ENCODE peak calls at places on chromosome X, in eight cellular contexts. One of them, this sample, is unnamed.

GRCh38 chrX:133185938-133186337 is 32.2 kb downstream of the TFDP3 start:
- DNase-seq in A549: no peak
- DNase-seq in caudate nucleus: no peak
- DNase-seq in upper lobe of right lung: no peak
- DNase-seq in ovary: no peak
- DNase-seq in SJSA1: no peak
- DNase-seq in PC-3: peak
- DNase-seq in CD8-positive, alpha-beta T cell: no peak
- DNase-seq in this sample: no peak

GRCh38 chrX:35890699-35891098 is 28.8 kb upstream of the CFAP47 start:
- DNase-seq in upper lobe of right lung: peak
- DNase-seq in SJSA1: no peak
- DNase-seq in CD8-positive, alpha-beta T cell: no peak
- DNase-seq in PC-3: peak
- DNase-seq in caudate nucleus: no peak
- DNase-seq in ovary: no peak
- DNase-seq in A549: peak
- DNase-seq in this sample: peak

GRCh38 chrX:129980043-129980442 is 2.4 kb upstream of the BCORL1 start:
- DNase-seq in ovary: peak
- DNase-seq in CD8-positive, alpha-beta T cell: peak
- DNase-seq in SJSA1: no peak
- DNase-seq in caudate nucleus: no peak
- DNase-seq in A549: no peak
- DNase-seq in PC-3: no peak
- DNase-seq in upper lobe of right lung: peak
- DNase-seq in this sample: peak

GRCh38 chrX:118116308-118117068 is at the start of gene KLHL13:
- DNase-seq in A549: peak
- DNase-seq in SJSA1: peak
- DNase-seq in ovary: peak
- DNase-seq in upper lobe of right lung: peak
- DNase-seq in CD8-positive, alpha-beta T cell: peak
- DNase-seq in caudate nucleus: peak
- DNase-seq in PC-3: peak
- DNase-seq in this sample: peak

GRCh38 chrX:150158554-150159332 is 204.4 kb upstream of the MAMLD1 start:
- DNase-seq in caudate nucleus: no peak
- DNase-seq in SJSA1: no peak
- DNase-seq in PC-3: no peak
- DNase-seq in CD8-positive, alpha-beta T cell: no peak
- DNase-seq in A549: no peak
- DNase-seq in upper lobe of right lung: no peak
- DNase-seq in ovary: no peak
- DNase-seq in this sample: no peak

GRCh38 chrX:110678591-110678990 is 117.0 kb downstream of the CHRDL1 start:
- DNase-seq in ovary: no peak
- DNase-seq in CD8-positive, alpha-beta T cell: no peak
- DNase-seq in upper lobe of right lung: no peak
- DNase-seq in A549: no peak
- DNase-seq in PC-3: no peak
- DNase-seq in SJSA1: no peak
- DNase-seq in caudate nucleus: no peak
- DNase-seq in this sample: no peak

GRCh38 chrX:700936-701335 is 70.3 kb downstream of the SHOX start:
- DNase-seq in upper lobe of right lung: no peak
- DNase-seq in ovary: no peak
- DNase-seq in PC-3: no peak
- DNase-seq in caudate nucleus: no peak
- DNase-seq in CD8-positive, alpha-beta T cell: no peak
- DNase-seq in A549: no peak
- DNase-seq in SJSA1: no peak
- DNase-seq in this sample: no peak

GRCh38 chrX:39480966-39481365 is 616.8 kb downstream of the BCOR start:
- DNase-seq in ovary: no peak
- DNase-seq in A549: no peak
- DNase-seq in SJSA1: no peak
- DNase-seq in CD8-positive, alpha-beta T cell: no peak
- DNase-seq in upper lobe of right lung: no peak
- DNase-seq in caudate nucleus: no peak
- DNase-seq in PC-3: no peak
- DNase-seq in this sample: no peak

GRCh38 chrX:153726286-153727107 is 1.8 kb downstream of the ABCD1 start:
- DNase-seq in caudate nucleus: peak
- DNase-seq in CD8-positive, alpha-beta T cell: peak
- DNase-seq in A549: no peak
- DNase-seq in PC-3: peak
- DNase-seq in SJSA1: peak
- DNase-seq in ovary: peak
- DNase-seq in upper lobe of right lung: peak
- DNase-seq in this sample: peak

GRCh38 chrX:136851526-136851925 is 29.0 kb downstream of the RBMX start:
- DNase-seq in ovary: no peak
- DNase-seq in PC-3: no peak
- DNase-seq in caudate nucleus: no peak
- DNase-seq in upper lobe of right lung: no peak
- DNase-seq in SJSA1: no peak
- DNase-seq in A549: no peak
- DNase-seq in CD8-positive, alpha-beta T cell: no peak
- DNase-seq in this sample: no peak

GRCh38 chrX:136856050-136856449 is 24.5 kb downstream of the RBMX start:
- DNase-seq in PC-3: no peak
- DNase-seq in CD8-positive, alpha-beta T cell: no peak
- DNase-seq in upper lobe of right lung: no peak
- DNase-seq in A549: no peak
- DNase-seq in SJSA1: no peak
- DNase-seq in ovary: no peak
- DNase-seq in caudate nucleus: no peak
- DNase-seq in this sample: no peak

GRCh38 chrX:136847874-136848273 is 32.7 kb downstream of the RBMX start:
- DNase-seq in ovary: no peak
- DNase-seq in upper lobe of right lung: no peak
- DNase-seq in caudate nucleus: no peak
- DNase-seq in PC-3: no peak
- DNase-seq in CD8-positive, alpha-beta T cell: no peak
- DNase-seq in SJSA1: peak
- DNase-seq in A549: no peak
- DNase-seq in this sample: no peak

GRCh38 chrX:136849395-136849794 is 31.1 kb downstream of the RBMX start:
- DNase-seq in upper lobe of right lung: no peak
- DNase-seq in A549: no peak
- DNase-seq in ovary: no peak
- DNase-seq in SJSA1: no peak
- DNase-seq in PC-3: no peak
- DNase-seq in caudate nucleus: no peak
- DNase-seq in CD8-positive, alpha-beta T cell: no peak
- DNase-seq in this sample: no peak

DNA sequence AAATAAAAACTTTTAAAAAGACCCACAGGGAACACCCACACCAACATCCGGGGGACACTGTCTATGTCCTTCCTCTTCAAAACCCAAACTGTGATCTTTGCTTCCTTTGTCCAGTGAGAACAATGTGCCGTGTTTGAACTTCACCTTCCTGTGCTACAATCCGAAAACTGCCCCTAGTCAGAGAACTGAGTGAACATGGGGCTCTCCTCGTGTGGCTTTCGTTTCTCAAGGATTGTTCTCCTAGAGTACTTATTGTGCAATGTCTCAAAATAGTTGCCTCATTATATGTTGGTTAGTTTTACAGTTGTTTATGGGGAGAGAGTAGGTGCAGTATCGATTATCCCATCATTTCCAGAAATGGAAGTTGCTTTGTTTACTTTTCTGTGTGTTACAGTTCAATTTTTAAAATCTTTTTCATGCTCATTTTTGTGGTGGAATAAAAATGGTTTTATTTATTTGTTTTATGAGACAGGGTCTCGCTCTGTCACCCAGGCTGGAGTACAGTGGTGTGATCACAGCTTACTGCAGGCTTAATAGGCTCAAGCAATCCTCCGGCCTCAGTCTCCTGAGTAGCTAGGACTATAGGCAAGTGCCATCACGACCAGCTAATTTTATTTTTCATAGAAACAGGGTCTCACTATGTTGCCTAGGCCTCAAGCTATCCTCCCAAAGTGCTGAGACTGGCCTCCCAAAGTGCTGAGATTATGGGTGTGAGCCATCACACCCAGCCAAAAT is 29.9 kb downstream of the RBMX start:
- DNase-seq in CD8-positive, alpha-beta T cell: no peak
- DNase-seq in caudate nucleus: no peak
- DNase-seq in A549: no peak
- DNase-seq in SJSA1: peak
- DNase-seq in ovary: no peak
- DNase-seq in upper lobe of right lung: no peak
- DNase-seq in PC-3: no peak
- DNase-seq in this sample: no peak
- H3K27ac ChIP-seq in CD8-positive, alpha-beta T cell: no peak
- H3K27ac ChIP-seq in caudate nucleus: no peak
- H3K27ac ChIP-seq in A549: no peak
- H3K27ac ChIP-seq in SJSA1: peak
- H3K27ac ChIP-seq in ovary: no peak
- H3K27ac ChIP-seq in upper lobe of right lung: peak
- H3K27ac ChIP-seq in PC-3: no peak
- H3K27ac ChIP-seq in this sample: no peak

DNA sequence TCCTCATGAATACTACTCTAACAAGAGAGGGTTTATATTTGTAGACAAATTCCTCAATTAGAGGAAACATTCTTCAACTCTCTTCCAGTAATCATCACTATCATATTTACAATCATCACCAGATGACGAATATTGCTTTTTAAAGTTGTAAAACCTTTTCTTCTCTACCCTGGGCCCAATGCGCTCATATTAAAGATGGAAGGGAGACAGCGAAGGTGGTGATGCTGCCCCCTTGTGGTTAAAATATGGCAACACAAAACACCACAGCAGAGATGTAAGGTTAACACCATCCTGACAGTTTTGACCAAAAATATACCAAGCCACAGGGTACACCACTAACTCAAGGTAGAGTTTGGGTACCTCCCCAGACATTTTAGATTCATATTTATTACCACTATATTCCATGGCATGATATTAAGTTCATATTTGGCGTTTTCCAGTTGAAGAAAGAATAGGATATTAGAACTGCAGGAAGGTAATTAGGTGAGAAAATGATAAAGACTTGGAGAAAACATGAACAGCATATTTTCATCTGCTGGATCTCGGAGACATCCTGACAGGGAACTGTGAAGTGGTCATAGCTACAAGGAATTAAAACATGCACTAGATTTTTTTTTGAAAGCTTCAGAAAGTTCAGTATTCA is 72.8 kb downstream of the SLC9A7 start:
- DNase-seq in ovary: peak
- DNase-seq in PC-3: peak
- DNase-seq in A549: no peak
- DNase-seq in caudate nucleus: no peak
- DNase-seq in upper lobe of right lung: no peak
- DNase-seq in SJSA1: peak
- DNase-seq in CD8-positive, alpha-beta T cell: peak
- DNase-seq in this sample: peak
- H3K27ac ChIP-seq in ovary: no peak
- H3K27ac ChIP-seq in PC-3: no peak
- H3K27ac ChIP-seq in A549: no peak
- H3K27ac ChIP-seq in caudate nucleus: peak
- H3K27ac ChIP-seq in upper lobe of right lung: no peak
- H3K27ac ChIP-seq in SJSA1: no peak
- H3K27ac ChIP-seq in CD8-positive, alpha-beta T cell: no peak
- H3K27ac ChIP-seq in this sample: no peak

GRCh38 chrX:72202792-72203401 is 21.3 kb downstream of the PIN4 start:
- DNase-seq in SJSA1: peak
- DNase-seq in CD8-positive, alpha-beta T cell: no peak
- DNase-seq in caudate nucleus: no peak
- DNase-seq in ovary: no peak
- DNase-seq in A549: no peak
- DNase-seq in PC-3: no peak
- DNase-seq in upper lobe of right lung: no peak
- DNase-seq in this sample: no peak

GRCh38 chrX:72203421-72203820 is 21.9 kb downstream of the PIN4 start:
- DNase-seq in A549: no peak
- DNase-seq in caudate nucleus: no peak
- DNase-seq in SJSA1: no peak
- DNase-seq in ovary: no peak
- DNase-seq in PC-3: no peak
- DNase-seq in CD8-positive, alpha-beta T cell: no peak
- DNase-seq in upper lobe of right lung: no peak
- DNase-seq in this sample: no peak

DNA sequence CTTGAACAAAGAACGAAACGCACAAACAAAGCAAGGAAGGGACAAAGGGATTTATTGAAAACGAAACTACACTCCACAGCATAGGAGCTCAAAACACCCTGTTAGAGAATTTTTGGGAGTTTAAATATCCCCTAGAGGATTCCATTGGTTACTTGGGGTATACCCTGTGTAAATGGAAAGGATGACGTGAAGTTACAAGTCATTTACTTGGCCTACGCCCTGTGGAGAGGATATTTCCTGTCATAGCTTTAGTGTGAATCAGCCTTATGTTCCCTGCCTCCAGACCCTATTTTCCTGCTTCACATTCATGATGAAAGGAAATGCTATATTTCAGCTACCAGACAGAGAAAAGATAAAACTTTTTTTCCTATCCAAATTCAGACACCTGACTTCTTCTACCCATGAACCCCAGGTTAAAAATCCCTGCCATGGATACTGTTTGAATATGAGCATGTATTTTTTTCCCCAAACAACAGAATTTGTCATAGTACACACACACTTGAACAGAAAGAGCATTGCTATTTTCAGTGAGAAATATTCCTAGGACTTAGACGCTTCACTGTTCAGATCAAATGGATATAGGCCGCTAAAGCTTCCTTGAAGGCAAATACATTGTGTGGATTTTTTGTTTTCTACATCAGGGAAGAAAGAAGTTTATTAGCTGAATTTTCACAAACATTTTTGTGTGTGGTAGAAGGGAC is 20.4 kb downstream of the PIN4 start:
- DNase-seq in ovary: no peak
- DNase-seq in A549: no peak
- DNase-seq in SJSA1: peak
- DNase-seq in PC-3: peak
- DNase-seq in caudate nucleus: no peak
- DNase-seq in upper lobe of right lung: no peak
- DNase-seq in CD8-positive, alpha-beta T cell: no peak
- DNase-seq in this sample: peak
- H3K27ac ChIP-seq in ovary: no peak
- H3K27ac ChIP-seq in A549: peak
- H3K27ac ChIP-seq in SJSA1: peak
- H3K27ac ChIP-seq in PC-3: peak
- H3K27ac ChIP-seq in caudate nucleus: no peak
- H3K27ac ChIP-seq in upper lobe of right lung: no peak
- H3K27ac ChIP-seq in CD8-positive, alpha-beta T cell: no peak
- H3K27ac ChIP-seq in this sample: no peak

DNA sequence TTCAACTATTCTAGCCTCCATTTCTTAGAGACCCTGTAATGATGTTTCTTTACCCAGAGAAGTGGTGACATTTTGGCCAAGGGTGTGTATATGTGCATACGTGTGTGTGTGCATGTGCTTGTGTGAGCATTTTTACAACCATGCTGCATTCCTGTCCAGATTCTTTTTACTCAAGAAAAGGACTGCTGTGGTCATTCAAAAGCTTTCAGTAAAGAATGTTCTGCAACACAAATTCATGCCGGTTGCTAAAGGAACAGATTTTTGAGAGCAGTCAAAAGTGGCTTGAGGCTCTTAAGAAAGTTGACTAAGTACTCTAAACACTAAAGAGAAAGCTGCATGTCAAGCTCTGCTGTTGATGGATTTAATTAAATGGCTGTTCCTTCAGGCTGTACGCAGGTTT is 65.0 kb upstream of the FMR1 start:
- DNase-seq in caudate nucleus: no peak
- DNase-seq in upper lobe of right lung: no peak
- DNase-seq in ovary: no peak
- DNase-seq in A549: no peak
- DNase-seq in PC-3: no peak
- DNase-seq in CD8-positive, alpha-beta T cell: no peak
- DNase-seq in SJSA1: no peak
- DNase-seq in this sample: peak
- H3K27ac ChIP-seq in caudate nucleus: no peak
- H3K27ac ChIP-seq in upper lobe of right lung: no peak
- H3K27ac ChIP-seq in ovary: no peak
- H3K27ac ChIP-seq in A549: no peak
- H3K27ac ChIP-seq in PC-3: no peak
- H3K27ac ChIP-seq in CD8-positive, alpha-beta T cell: no peak
- H3K27ac ChIP-seq in SJSA1: no peak
- H3K27ac ChIP-seq in this sample: no peak

This sample was measured in cardiac muscle cell.